ENCODE peak calls at places on chromosomes 6 and 20, in five cellular contexts. I, Y, J, F and W are unnamed samples.
A peak's percentile ranks its signal among the peaks of the same experiment; 100 is the strongest.

GRCh38 chr20:19497064-19497463 is 261.0 kb upstream of the RIN2 start:
- DNase-seq in I (no peak), Y (peak; percentile 6), J (no peak), F (peak; percentile 18), W (peak; percentile 76)

GRCh38 chr20:8355453-8355852 is 223.4 kb downstream of the PLCB1 start:
- DNase-seq in I (no peak), Y (no peak), J (no peak), F (no peak), W (no peak)

GRCh38 chr6:107310362-107310761 is 149.0 kb downstream of the PDSS2 start:
- DNase-seq in I (no peak), Y (no peak), J (no peak), F (no peak), W (no peak)

GRCh38 chr6:123017313-123017712 is 21.3 kb downstream of the CLVS2 start:
- DNase-seq in I (no peak), Y (no peak), J (no peak), F (no peak), W (no peak)

GRCh38 chr20:25444556-25444955 is 37.1 kb downstream of the GINS1 start:
- DNase-seq in I (no peak), Y (no peak), J (no peak), F (no peak), W (no peak)

GRCh38 chr6:112443118-112443641 is 96.0 kb downstream of the RFPL4B start:
- DNase-seq in I (no peak), Y (no peak), J (no peak), F (no peak), W (no peak)

GRCh38 chr20:59591061-59591460 is 13.3 kb upstream of the PHACTR3 start:
- DNase-seq in I (no peak), Y (no peak), J (no peak), F (no peak), W (no peak)

GRCh38 chr6:8627085-8627861 is 191.9 kb upstream of the SLC35B3 start:
- DNase-seq in I (no peak), Y (no peak), J (no peak), F (peak; percentile 7), W (peak; percentile 49)

GRCh38 chr6:163146036-163146435 is 268.5 kb upstream of the QKI start:
- DNase-seq in I (no peak), Y (no peak), J (no peak), F (no peak), W (no peak)

GRCh38 chr20:36835453-36836198 is 40.3 kb upstream of the TLDC2 start:
- DNase-seq in I (peak; percentile 87), Y (peak; percentile 96), J (peak; percentile 97), F (peak; percentile 97), W (peak; percentile 96)

GRCh38 chr6:131642565-131643261 is 5.6 kb downstream of the ENPP3 start:
- DNase-seq in I (no peak), Y (no peak), J (no peak), F (no peak), W (no peak)

GRCh38 chr6:111470991-111471390 is 12.0 kb downstream of the REV3L start:
- DNase-seq in I (no peak), Y (no peak), J (no peak), F (no peak), W (no peak)

GRCh38 chr6:61711849-61712248 is 574.2 kb downstream of the KHDRBS2 start:
- DNase-seq in I (peak; percentile 46), Y (no peak), J (peak; percentile 30), F (peak; percentile 17), W (no peak)

GRCh38 chr6:117932001-117932400 is 24.9 kb downstream of the SLC35F1 start:
- DNase-seq in I (no peak), Y (no peak), J (no peak), F (no peak), W (peak; percentile 86)

GRCh38 chr20:14951707-14952106 is 614.3 kb upstream of the FLRT3 start:
- DNase-seq in I (no peak), Y (no peak), J (no peak), F (peak; percentile 86), W (no peak)

GRCh38 chr6:148556415-148556814 is 190.4 kb upstream of the UST start:
- DNase-seq in I (peak; percentile 14), Y (no peak), J (no peak), F (no peak), W (no peak)
- H2BK5ac ChIP-seq in I (no peak overlapping the region), Y (no peak overlapping the region), J (no peak overlapping the region), F (no peak overlapping the region), W (no peak overlapping the region)

GRCh38 chr20:44642203-44643153 is 9.0 kb downstream of the ADA start:
- DNase-seq in I (peak; percentile 63), Y (peak; percentile 82), J (peak; percentile 79), F (peak; percentile 97), W (peak; percentile 56)
- H2AFZ ChIP-seq in I (peak overlapping the region; percentile 45), Y (peak overlapping the region; percentile 85), J (no peak overlapping the region), F (peak overlapping the region; percentile 68), W (peak overlapping the region; percentile 79)

GRCh38 chr6:44257007-44257752 is at the start of gene SLC35B2:
- DNase-seq in I (peak; percentile 85), Y (peak; percentile 67), J (peak; percentile 83), F (peak; percentile 81), W (peak; percentile 35)
- H2BK5ac ChIP-seq in I (peak within 1 kb of the TSS; percentile 92), Y (peak within 1 kb of the TSS; percentile 89), J (no peak within 1 kb of the TSS), F (peak within 1 kb of the TSS; percentile 61), W (peak within 1 kb of the TSS; percentile 83)

GRCh38 chr6:150783818-150784217 is 81.7 kb upstream of the MTHFD1L start:
- DNase-seq in I (no peak), Y (peak; percentile 15), J (no peak), F (no peak), W (no peak)

GRCh38 chr6:150787429-150787828 is 78.1 kb upstream of the MTHFD1L start:
- DNase-seq in I (no peak), Y (no peak), J (no peak), F (no peak), W (no peak)

GRCh38 chr6:150788135-150788534 is 77.4 kb upstream of the MTHFD1L start:
- DNase-seq in I (no peak), Y (no peak), J (no peak), F (no peak), W (no peak)
- H2AFZ ChIP-seq in I (no peak overlapping the region), Y (no peak overlapping the region), J (no peak overlapping the region), F (no peak overlapping the region), W (no peak overlapping the region)

GRCh38 chr20:51802170-51802745 is at the start of gene SALL4:
- DNase-seq in I (peak; percentile 83), Y (no peak), J (peak; percentile 96), F (peak; percentile 71), W (no peak)
- H2BK5ac ChIP-seq in I (peak within 1 kb of the TSS; percentile 90), Y (no peak within 1 kb of the TSS), J (peak within 1 kb of the TSS; percentile 31), F (no peak within 1 kb of the TSS), W (peak within 1 kb of the TSS; percentile 98)